ENCODE peak calls at places on chromosome 16, in seven cellular contexts. D is SK-N-SH, U is HCT116, I is H1, F is HepG2, M is K562, G is GM12878. Z is an unnamed sample.

GRCh38 chr16:259814-260253 is 15.9 kb downstream of the RGS11 start:
- DNase-seq in I (no peak), F (no peak), D (no peak), U (no peak), G (no peak), M (no peak), Z (no peak)

GRCh38 chr16:7526736-7527135 is 194.1 kb downstream of the RBFOX1 start:
- DNase-seq in D (no peak), U (no peak), G (no peak), M (no peak), F (no peak), I (no peak), Z (no peak)

GRCh38 chr16:35298460-35299243 is 1839.2 kb downstream of the TP53TG3F start:
- DNase-seq in U (no peak), I (no peak), D (no peak), G (no peak), M (no peak), F (no peak), Z (no peak)

GRCh38 chr16:27801259-27801945 is 251.5 kb downstream of the KATNIP start:
- DNase-seq in F (no peak), I (no peak), M (no peak), U (no peak), G (no peak), D (no peak), Z (no peak)

GRCh38 chr16:23410176-23410575 is 42.8 kb downstream of the COG7 start:
- DNase-seq in I (no peak), F (no peak), D (no peak), U (no peak), M (no peak), G (no peak), Z (no peak)

GRCh38 chr16:12901204-12901596 is 198 bp upstream of the SHISA9 start:
- DNase-seq in D (peak; percentile 37), F (no peak), U (no peak), I (peak; percentile 80), G (no peak), M (no peak), Z (peak; percentile 48)

GRCh38 chr16:1777375-1778199 is 4.7 kb upstream of the MRPS34 start:
- DNase-seq in M (no peak), U (no peak), I (no peak), G (no peak), D (no peak), F (no peak), Z (no peak)

GRCh38 chr16:87593710-87594258 is 8.5 kb upstream of the JPH3 start:
- DNase-seq in D (no peak), U (no peak), I (no peak), G (no peak), M (no peak), F (no peak), Z (no peak)

GRCh38 chr16:20849587-20850390 is 43.5 kb downstream of the REXO5 start:
- DNase-seq in G (no peak), M (peak; percentile 46), I (peak; percentile 91), D (peak; percentile 50), F (peak; percentile 68), U (peak; percentile 40), Z (no peak)

GRCh38 chr16:70805787-70806186 is 4.8 kb upstream of the VAC14 start:
- DNase-seq in I (no peak), F (no peak), U (no peak), D (no peak), M (no peak), G (no peak), Z (no peak)

GRCh38 chr16:17544785-17545184 is 74.0 kb upstream of the XYLT1 start:
- DNase-seq in U (peak; percentile 8), D (no peak), M (peak; percentile 71), F (no peak), I (peak; percentile 86), G (no peak), Z (no peak)

DNA sequence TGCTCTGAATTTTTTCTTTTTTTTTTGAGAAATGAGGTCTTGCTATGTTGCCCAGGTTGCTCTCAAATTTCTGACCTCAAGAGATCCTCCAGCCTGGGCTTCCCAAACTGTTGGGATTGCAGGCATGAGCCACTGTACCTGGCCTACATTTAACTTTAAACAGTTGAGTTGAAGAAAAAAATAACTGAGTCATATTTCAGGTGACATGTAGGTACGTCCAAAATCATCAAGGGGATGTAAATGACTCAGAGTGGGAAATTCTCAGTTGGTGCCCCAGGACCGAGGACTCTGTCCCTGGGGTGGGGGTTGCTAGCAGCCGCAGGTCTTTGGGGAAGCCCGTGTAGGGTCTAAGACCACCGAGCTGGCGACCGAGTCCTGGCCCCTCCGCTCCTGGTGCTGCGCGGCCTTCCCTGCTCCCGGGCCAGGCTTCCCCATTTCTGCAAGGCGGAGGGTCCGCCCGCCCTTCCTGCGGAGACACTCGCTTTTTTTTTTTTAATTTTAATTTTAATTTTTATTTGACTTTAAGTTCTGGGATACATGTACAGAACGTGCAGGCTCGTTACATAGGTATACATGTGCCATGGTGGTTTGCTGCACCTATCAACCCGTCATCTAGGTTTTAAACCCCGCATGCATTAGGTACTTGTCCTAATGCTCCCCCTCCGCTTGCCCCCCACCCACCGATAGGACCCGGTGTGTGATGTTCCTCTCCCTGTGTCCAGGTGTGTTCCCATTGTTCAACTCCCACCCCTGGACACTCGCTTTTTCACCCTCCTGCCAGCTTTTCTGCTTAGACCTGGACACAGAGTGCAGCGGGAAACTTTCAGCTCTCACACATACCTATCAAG is 12.7 kb upstream of the N4BP1 start:
- DNase-seq in U (no peak), I (no peak), D (no peak), G (no peak), M (no peak), F (no peak), Z (no peak)
- TF ChIP-seq JUND in U (no peak), I (no peak), D (no peak), G (no peak), M (no peak), F (no peak), Z (no peak)

DNA sequence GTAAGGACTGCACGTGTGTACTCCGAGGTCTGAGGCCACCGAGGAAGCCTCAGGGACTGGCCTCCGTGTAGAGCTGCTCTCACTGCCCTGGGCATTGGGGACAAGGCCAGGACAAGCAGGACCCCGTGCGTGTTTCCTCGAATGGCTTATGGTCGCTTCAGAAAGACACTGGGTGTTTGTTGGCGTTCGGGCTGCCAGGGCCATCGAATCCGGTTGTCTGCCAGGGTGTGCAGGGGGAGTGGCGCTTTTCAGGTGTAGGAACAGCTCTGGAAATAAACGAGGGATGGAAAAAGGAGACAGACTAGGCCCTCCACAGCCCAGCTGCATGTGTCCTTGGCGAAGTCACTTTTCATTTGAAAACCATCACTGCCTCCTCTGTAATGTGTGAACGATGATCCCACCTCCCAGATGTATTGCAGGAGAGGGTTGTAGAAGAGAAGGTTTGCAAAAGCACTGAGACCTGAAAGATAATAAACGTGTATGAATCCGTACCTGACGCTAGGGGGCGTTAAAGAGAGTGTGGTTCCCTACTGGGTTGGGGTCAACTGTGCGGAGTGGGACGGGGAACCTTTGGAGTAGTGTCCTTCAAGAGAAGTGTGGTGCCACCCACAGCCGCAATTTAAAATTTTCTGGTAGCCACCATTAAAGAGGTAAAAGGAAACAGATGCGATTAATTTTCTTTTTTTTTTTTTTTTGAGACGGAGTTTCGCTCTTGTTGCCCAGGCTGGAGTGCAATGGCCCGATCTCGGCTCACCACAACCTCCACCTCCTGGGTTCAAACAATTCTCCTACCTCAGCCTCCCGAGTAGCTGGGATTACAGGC is 2.1 kb upstream of the ZSCAN10 start:
- DNase-seq in D (peak; percentile 70), F (peak; percentile 65), G (no peak), I (peak; percentile 68), U (no peak), M (peak; percentile 44), Z (peak; percentile 73)
- TF ChIP-seq JUND in D (no peak), F (no peak), G (no peak), I (peak; percentile 9), U (no peak), M (no peak), Z (no peak)

DNA sequence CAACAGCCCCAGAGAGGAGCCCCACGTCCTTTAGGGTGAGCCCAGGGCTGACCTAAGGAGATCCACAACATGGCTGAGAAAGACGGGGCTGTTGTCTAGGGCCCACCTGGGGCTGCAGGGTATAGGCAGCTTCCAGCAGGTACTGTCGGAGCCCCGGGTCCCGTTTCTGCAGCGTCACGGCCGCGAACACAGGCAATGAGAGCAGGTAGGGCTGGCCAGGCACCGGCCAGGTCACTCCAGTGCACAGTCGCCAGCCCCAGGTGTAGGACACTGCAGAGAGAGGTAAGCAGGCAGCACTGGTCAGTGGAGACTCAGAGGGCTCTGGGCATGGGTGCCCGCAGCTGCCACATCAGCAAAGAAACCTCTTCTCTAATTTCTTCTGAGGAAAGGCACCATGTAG is 115.2 kb downstream of the LITAF start:
- DNase-seq in I (no peak), F (no peak), M (no peak), D (no peak), G (no peak), U (no peak), Z (no peak)
- TF ChIP-seq JUND in I (no peak), F (no peak), M (no peak), D (no peak), G (no peak), U (no peak), Z (no peak)

DNA sequence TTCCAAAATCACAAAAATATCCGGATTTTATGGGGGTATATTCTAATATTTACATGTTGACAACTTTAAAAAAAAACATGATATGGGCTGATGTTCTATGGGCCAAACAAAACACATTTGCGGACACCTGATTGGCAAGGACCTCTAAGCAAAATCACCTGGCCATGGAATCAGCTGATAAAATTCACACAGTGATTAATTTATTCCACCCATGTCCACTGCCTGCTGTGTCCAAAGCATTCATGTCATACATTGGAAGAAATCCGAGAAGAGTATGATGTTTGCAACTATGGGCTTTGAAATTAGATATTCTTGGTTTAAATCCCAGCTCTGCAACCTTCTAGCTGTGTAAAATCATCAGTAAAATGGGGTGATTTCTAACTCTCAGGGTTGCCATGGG is 538.7 kb downstream of the HAPSTR1 start:
- DNase-seq in M (no peak), D (no peak), I (no peak), F (no peak), U (no peak), G (no peak), Z (no peak)
- TF ChIP-seq JUND in M (no peak), D (no peak), I (no peak), F (no peak), U (no peak), G (no peak), Z (no peak)